ENCODE peak calls at places on chromosomes 7 and 10, in nine cellular contexts. M is BJ, U is heart left ventricle, F is GM06990, Z is AG04450, E is SJSA1, L is uterus, Q is mammary epithelial cell, D is cardiac muscle cell. J is an unnamed sample. For H3K27me3, the result is how much of the 10 kb centered on the place peaks cover.

GRCh38 chr7:146387140-146387539 is 270.5 kb downstream of the CNTNAP2 start:
- DNase-seq in M (no peak), U (no peak), F (no peak), Z (no peak), E (no peak), L (no peak), Q (no peak), D (no peak), J (no peak)

GRCh38 chr10:125797424-125797823 is 21.8 kb upstream of the MMP21 start:
- DNase-seq in M (no peak), U (no peak), F (no peak), Z (no peak), E (no peak), L (no peak), Q (no peak), D (no peak), J (no peak)

GRCh38 chr10:110363572-110364411 is 59.1 kb upstream of the SMNDC1 start:
- DNase-seq in M (no peak), U (no peak), F (no peak), Z (no peak), E (no peak), L (no peak), Q (peak), D (no peak), J (no peak)

GRCh38 chr10:91983403-91983802 is 59.8 kb downstream of the BTAF1 start:
- DNase-seq in M (no peak), U (no peak), F (no peak), Z (no peak), E (no peak), L (no peak), Q (no peak), D (peak), J (no peak)

GRCh38 chr10:8778713-8779112 is 724.2 kb downstream of the GATA3 start:
- DNase-seq in M (no peak), U (no peak), F (no peak), Z (no peak), E (no peak), L (no peak), Q (peak), D (no peak), J (no peak)

GRCh38 chr10:118218562-118218961 is 123.6 kb downstream of the FAM204A start:
- DNase-seq in M (no peak), U (no peak), F (no peak), Z (no peak), E (no peak), L (no peak), Q (no peak), D (no peak), J (no peak)

GRCh38 chr7:22364910-22365309 is 8.0 kb upstream of the RAPGEF5 start:
- DNase-seq in M (no peak), U (no peak), F (no peak), Z (no peak), E (no peak), L (no peak), Q (no peak), D (no peak), J (no peak)

GRCh38 chr7:17990761-17991160 is 36.9 kb downstream of the PRPS1L1 start:
- DNase-seq in M (no peak), U (no peak), F (no peak), Z (no peak), E (no peak), L (no peak), Q (no peak), D (no peak), J (no peak)

GRCh38 chr10:78451592-78451991 is 417.9 kb downstream of the RPS24 start:
- DNase-seq in M (no peak), U (peak), F (no peak), Z (no peak), E (no peak), L (peak), Q (no peak), D (no peak), J (no peak)

GRCh38 chr10:78605800-78606350 is 462.9 kb upstream of the ZMIZ1 start:
- DNase-seq in M (no peak), U (no peak), F (no peak), Z (no peak), E (no peak), L (peak), Q (peak), D (no peak), J (no peak)

GRCh38 chr10:34444223-34445183 is 370.6 kb downstream of the PARD3 start:
- DNase-seq in M (no peak), U (no peak), F (peak), Z (no peak), E (no peak), L (no peak), Q (peak), D (no peak), J (no peak)

GRCh38 chr7:149436358-149436757 is 24.5 kb downstream of the ZNF777 start:
- DNase-seq in M (no peak), U (no peak), F (no peak), Z (no peak), E (no peak), L (no peak), Q (no peak), D (no peak), J (no peak)

GRCh38 chr7:88431861-88432260 is 125.2 kb upstream of the STEAP4 start:
- DNase-seq in M (no peak), U (no peak), F (no peak), Z (no peak), E (no peak), L (no peak), Q (no peak), D (no peak), J (no peak)
- H3K27me3 ChIP-seq in M (under half), U (under half), F (under half), Z (under half), E (under half), L (under half), Q (under half), D (under half), J (under half)

DNA sequence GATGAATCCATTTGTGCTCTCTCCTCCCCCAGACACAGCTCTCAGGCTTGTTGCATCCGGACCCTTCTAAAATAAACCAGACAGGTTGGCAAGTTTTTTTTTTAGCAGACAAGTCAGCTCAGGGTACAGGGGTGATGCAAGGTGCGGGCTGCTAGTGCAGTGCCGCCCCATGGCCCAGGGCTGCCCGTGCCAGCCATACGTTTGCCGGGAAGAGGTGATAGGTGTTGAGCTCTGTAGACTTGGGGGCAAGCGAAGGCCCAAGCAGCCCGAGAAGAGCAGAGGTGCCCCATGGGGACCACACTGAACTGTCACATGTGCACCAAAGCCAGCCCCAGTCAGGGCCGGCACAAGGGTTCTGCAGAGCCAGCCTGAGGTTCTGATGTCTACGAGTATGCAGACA is 57.1 kb upstream of the PDSS1 start:
- DNase-seq in M (no peak), U (no peak), F (no peak), Z (no peak), E (no peak), L (no peak), Q (no peak), D (no peak), J (no peak)
- H3K4me3 ChIP-seq in M (no peak), U (no peak), F (no peak), Z (no peak), E (no peak), L (no peak), Q (no peak), D (no peak), J (no peak)

GRCh38 chr7:1693419-1693990 is 23.4 kb downstream of the ELFN1 start:
- DNase-seq in M (no peak), U (no peak), F (no peak), Z (no peak), E (peak), L (peak), Q (no peak), D (no peak), J (peak)
- H3K27me3 ChIP-seq in M (under half), U (under half), F (under half), Z (under half), E (under half), L (under half), Q (under half), D (under half), J (under half)

GRCh38 chr10:97184971-97185325 is 811 bp downstream of the SLIT1 start:
- DNase-seq in M (no peak), U (no peak), F (no peak), Z (no peak), E (no peak), L (no peak), Q (no peak), D (no peak), J (no peak)
- H3K4me3 ChIP-seq in M (no peak), U (no peak), F (no peak), Z (no peak), E (no peak), L (no peak), Q (no peak), D (peak), J (no peak)

DNA sequence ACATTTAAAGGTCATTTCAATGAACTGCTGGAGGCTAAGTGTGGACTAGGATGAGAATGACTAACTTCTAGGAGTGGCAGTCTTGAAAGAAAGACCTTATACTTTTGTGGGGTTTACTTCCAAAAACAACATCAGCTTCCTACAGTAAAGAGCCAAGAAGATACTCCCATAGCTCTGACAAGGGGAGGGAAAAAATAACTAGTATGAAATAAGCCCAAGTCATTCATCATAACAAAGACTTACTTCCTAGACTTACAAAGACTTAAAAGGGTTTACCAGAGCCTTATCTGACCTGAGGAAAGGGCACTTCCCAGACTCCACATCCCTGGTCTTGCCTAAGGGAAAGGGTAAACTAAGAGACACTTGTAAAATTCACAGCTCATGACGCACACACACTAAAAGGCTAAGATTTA is 31.7 kb downstream of the ARHGAP12 start:
- DNase-seq in M (peak), U (no peak), F (no peak), Z (no peak), E (no peak), L (no peak), Q (peak), D (no peak), J (no peak)
- H3K27me3 ChIP-seq in M (under half), U (under half), F (under half), Z (under half), E (under half), L (under half), Q (under half), D (under half), J (under half)

GRCh38 chr10:103555712-103556111 is 62.2 kb downstream of the NEURL1 start:
- DNase-seq in M (no peak), U (no peak), F (no peak), Z (no peak), E (no peak), L (no peak), Q (no peak), D (no peak), J (no peak)
- H3K4me3 ChIP-seq in M (no peak), U (peak), F (no peak), Z (peak), E (no peak), L (peak), Q (no peak), D (peak), J (peak)

GRCh38 chr10:119290301-119291036 is 83.1 kb downstream of the GRK5 start:
- DNase-seq in M (no peak), U (peak), F (no peak), Z (no peak), E (no peak), L (no peak), Q (no peak), D (no peak), J (no peak)
- H3K27me3 ChIP-seq in M (under half), U (under half), F (under half), Z (under half), E (under half), L (under half), Q (under half), D (under half), J (under half)

DNA sequence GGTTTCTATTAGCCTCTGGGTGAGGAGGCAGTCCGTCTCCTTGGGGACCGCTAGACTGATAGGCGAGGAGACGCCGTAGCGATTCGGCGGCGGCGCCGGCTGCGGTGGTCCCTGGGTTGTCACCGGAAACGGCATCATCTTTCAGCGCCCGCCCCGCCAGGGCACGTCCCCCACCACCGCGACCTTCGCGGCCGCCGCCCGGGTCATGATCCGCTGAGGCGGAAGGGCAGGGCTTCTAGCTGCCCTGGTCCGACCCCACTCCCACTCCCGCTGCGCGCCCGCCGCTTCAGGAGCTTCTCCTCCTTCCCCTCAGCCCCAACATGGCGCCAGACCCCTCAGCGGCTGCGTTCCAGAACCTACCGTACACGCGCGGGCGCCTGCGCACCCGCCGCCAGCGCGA is at the start of gene PAPOLB:
- DNase-seq in M (no peak), U (no peak), F (no peak), Z (no peak), E (no peak), L (no peak), Q (no peak), D (no peak), J (no peak)
- H3K4me3 ChIP-seq in M (peak), U (peak), F (no peak), Z (peak), E (no peak), L (peak), Q (no peak), D (no peak), J (peak)

DNA sequence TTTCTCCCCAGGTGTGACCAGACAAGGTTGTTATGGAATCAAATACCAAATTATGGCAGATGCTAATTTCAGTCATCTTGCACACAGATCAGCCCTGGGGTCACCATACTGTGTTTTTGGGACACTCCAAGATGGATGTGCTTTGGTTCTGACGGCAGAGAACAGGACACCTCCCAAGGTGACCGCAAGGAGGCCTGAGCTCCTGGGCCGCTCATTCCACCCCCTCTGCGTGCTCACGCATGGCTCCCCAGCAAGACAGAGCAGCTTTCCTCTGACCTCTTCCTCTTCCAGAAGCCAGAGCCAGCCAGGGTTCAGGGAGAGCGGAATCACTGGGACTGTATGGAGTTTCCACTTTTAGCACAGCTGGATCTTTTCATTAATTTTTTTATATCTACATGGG is 402.8 kb downstream of the DNAJB6 start:
- DNase-seq in M (no peak), U (no peak), F (no peak), Z (no peak), E (no peak), L (no peak), Q (no peak), D (no peak), J (no peak)
- H3K27me3 ChIP-seq in M (under half), U (under half), F (under half), Z (under half), E (under half), L (under half), Q (under half), D (under half), J (half or more)

GRCh38 chr10:67875340-67876238 is 8.9 kb upstream of the SIRT1 start:
- DNase-seq in M (no peak), U (no peak), F (no peak), Z (no peak), E (no peak), L (no peak), Q (no peak), D (no peak), J (no peak)

GRCh38 chr10:67883710-67884312 is 645 bp upstream of the SIRT1 start:
- DNase-seq in M (no peak), U (peak), F (peak), Z (no peak), E (no peak), L (no peak), Q (no peak), D (no peak), J (no peak)

DNA sequence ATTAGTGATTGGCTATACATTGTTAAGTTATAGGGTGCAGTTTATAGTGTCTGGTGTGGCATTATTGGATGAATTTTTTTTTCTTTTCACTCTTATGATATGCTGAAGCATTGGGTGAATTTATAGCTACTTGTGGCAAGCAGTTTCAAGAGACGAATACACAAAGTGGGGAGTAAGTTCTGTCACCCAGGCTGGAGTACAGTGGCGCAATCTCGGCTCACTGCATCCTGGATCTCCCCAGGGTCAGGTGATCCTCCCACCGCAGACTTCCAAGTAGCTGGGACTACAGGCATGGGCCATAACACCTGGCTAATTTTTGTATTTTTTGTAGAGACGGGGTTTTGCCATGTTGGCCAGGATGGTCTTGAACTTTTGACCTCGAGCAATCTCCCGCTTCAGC is 6.3 kb upstream of the SIRT1 start:
- DNase-seq in M (no peak), U (no peak), F (no peak), Z (no peak), E (no peak), L (no peak), Q (no peak), D (no peak), J (no peak)
- H3K4me3 ChIP-seq in M (no peak), U (no peak), F (no peak), Z (no peak), E (no peak), L (no peak), Q (no peak), D (no peak), J (no peak)